ENCODE peak calls at places on chromosomes 7 and 10, in seven cellular contexts. G, Y, N, R, B, M and E are unnamed samples.

GRCh38 chr10:99711129-99711719 is 20.7 kb downstream of the COX15 start:
- DNase-seq in M (no peak), N (peak; percentile 28), B (no peak), Y (peak; percentile 8), R (peak; percentile 81), G (peak; percentile 51), E (peak; percentile 67)

GRCh38 chr7:90596745-90597526 is 815 bp downstream of the CDK14 start:
- DNase-seq in G (no peak), R (no peak), Y (peak; percentile 72), B (no peak), M (no peak), N (peak; percentile 28), E (peak; percentile 60)

GRCh38 chr10:116182426-116182825 is 90.6 kb downstream of the GFRA1 start:
- DNase-seq in M (no peak), N (no peak), G (no peak), R (no peak), B (no peak), Y (no peak), E (no peak)

GRCh38 chr7:42236266-42237161 is 495 bp downstream of the GLI3 start:
- DNase-seq in Y (peak; percentile 79), M (no peak), R (no peak), G (peak; percentile 48), N (peak; percentile 40), B (no peak), E (peak; percentile 66)

GRCh38 chr10:54985732-54986131 is 184.7 kb upstream of the PCDH15 start:
- DNase-seq in Y (peak; percentile 2), N (no peak), G (no peak), R (peak; percentile 5), M (no peak), B (no peak), E (peak; percentile 21)

GRCh38 chr7:52197234-52197633 is 838.2 kb upstream of the POM121L12 start:
- DNase-seq in B (no peak), Y (no peak), N (no peak), G (no peak), R (no peak), M (no peak), E (peak; percentile 3)

GRCh38 chr7:35805876-35806275 is 5.0 kb downstream of the SEPTIN7 start:
- DNase-seq in M (no peak), G (no peak), N (no peak), R (no peak), B (no peak), Y (no peak), E (no peak)

GRCh38 chr7:13291010-13291409 is 603.6 kb downstream of the ARL4A start:
- DNase-seq in B (no peak), R (no peak), N (no peak), G (no peak), M (no peak), Y (no peak), E (no peak)

GRCh38 chr7:75986147-75986781 is 8.1 kb downstream of the TMEM120A start:
- DNase-seq in N (no peak), G (no peak), Y (no peak), M (no peak), B (no peak), R (no peak), E (no peak)

GRCh38 chr10:49175587-49176309 is 12.4 kb downstream of the TMEM273 start:
- DNase-seq in M (peak; percentile 75), Y (no peak), G (no peak), B (no peak), R (no peak), N (no peak), E (no peak)

GRCh38 chr10:20147679-20148078 is 331.4 kb downstream of the PLXDC2 start:
- DNase-seq in Y (no peak), N (no peak), M (no peak), B (no peak), G (no peak), R (no peak), E (no peak)

GRCh38 chr7:116173051-116174028 is 37.0 kb upstream of the TES start:
- DNase-seq in R (peak; percentile 31), B (no peak), N (no peak), G (peak; percentile 30), M (no peak), Y (no peak), E (peak; percentile 84)

GRCh38 chr7:108525327-108525984 is 479 bp downstream of the PNPLA8 start:
- DNase-seq in R (no peak), B (no peak), N (no peak), G (no peak), M (no peak), Y (peak; percentile 68), E (peak; percentile 75)

GRCh38 chr7:14902589-14902963 is at the start of gene DGKB:
- DNase-seq in N (peak; percentile 8), Y (peak; percentile 16), M (no peak), R (no peak), B (no peak), G (no peak), E (peak; percentile 41)

GRCh38 chr10:22740180-22740579 is 25.8 kb upstream of the PIP4K2A start:
- DNase-seq in M (no peak), G (no peak), Y (no peak), R (no peak), N (no peak), B (no peak), E (no peak)

GRCh38 chr10:50635286-50635685 is 11.5 kb upstream of the SGMS1 start:
- DNase-seq in R (no peak), N (no peak), M (peak; percentile 31), B (no peak), Y (peak; percentile 48), G (no peak), E (peak; percentile 11)

GRCh38 chr10:59708816-59709471 is 706 bp downstream of the SLC16A9 start:
- DNase-seq in Y (no peak), B (no peak), R (peak; percentile 36), G (peak; percentile 49), N (peak; percentile 59), M (no peak), E (peak; percentile 2)

GRCh38 chr10:11663763-11664555 is 52.5 kb upstream of the USP6NL start:
- DNase-seq in B (peak; percentile 80), M (no peak), N (no peak), R (no peak), Y (no peak), G (no peak), E (no peak)

DNA sequence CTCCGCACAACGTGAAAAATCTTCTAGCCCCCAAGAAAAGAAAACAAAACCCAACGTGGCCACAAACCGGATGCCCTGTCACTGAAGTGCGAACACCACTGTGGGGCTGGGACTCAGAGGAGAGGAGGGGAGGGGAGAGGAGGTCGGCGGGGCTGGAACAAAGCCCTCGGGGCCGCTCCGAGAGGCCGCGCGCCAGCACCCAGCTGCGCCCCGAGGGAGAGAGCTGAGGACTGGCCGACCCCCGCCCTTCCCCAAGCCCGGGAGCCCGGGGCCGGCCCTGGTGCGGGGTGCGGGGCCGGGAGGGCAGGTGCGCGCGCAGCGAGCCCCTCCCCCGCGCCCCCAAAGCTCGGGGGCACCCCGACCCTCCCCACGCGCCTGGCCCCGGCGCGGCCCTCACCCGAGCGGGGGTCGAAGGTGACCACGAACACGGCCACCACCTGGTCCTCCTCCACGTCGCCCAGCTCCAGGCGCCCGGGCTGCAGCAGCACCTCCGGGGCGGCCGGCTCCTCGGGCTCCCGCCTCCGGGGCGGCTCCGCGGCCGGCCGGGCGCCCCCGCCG is 398 bp downstream of the DENND11 start:
- DNase-seq in Y (peak; percentile 38), B (peak; percentile 70), M (no peak), G (peak; percentile 18), N (peak; percentile 60), R (peak; percentile 41), E (peak; percentile 43)
- TF ChIP-seq POLR2A in Y (no peak), B (no peak), M (no peak), G (no peak), N (peak; percentile 40), R (no peak), E (no peak)

DNA sequence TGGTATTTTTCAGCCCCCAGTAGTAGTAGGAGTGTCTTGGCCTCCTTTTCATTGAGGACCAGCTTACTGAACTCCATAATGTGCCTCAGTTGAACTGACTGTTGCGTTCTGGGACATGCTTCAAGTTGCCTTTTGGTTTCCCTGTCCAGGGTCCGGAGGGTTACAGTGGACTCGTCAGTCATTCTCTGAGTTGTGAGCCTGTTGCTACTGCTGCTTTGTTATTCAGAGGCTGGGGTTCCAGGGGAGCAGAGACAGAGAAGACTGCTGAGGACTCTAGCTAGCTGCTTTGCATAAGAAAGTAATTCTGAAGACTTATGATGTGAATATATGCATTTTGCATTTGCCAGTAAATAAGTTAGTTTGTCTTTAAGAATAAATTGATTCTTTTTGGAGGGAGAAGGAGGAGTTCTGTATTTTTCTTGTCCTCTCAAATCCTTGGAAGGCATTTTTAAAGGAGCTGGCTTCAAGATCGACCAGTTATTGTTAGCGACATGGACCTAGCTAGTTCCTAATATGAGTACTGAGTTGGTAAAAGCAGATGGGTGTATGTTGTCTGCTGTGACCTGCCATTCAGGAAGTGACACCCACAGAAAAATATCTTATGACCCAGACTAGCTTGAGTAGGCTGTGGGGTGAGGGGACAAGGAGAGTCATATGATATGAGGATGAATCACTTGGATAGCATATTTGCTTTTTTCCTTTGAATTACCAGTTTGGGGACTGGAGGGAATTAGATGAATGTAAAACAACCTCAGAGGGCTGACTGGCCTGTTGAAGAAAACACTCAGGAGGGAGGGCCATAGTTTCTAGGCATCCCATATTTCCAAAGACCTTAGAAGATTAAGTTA is 8.3 kb downstream of the PI4K2A start:
- DNase-seq in G (no peak), Y (peak; percentile 88), N (no peak), B (peak; percentile 28), R (peak; percentile 76), M (no peak), E (peak; percentile 89)
- TF ChIP-seq POLR2A in G (no peak), Y (no peak), N (peak; percentile 42), B (no peak), R (peak; percentile 64), M (no peak), E (no peak)

DNA sequence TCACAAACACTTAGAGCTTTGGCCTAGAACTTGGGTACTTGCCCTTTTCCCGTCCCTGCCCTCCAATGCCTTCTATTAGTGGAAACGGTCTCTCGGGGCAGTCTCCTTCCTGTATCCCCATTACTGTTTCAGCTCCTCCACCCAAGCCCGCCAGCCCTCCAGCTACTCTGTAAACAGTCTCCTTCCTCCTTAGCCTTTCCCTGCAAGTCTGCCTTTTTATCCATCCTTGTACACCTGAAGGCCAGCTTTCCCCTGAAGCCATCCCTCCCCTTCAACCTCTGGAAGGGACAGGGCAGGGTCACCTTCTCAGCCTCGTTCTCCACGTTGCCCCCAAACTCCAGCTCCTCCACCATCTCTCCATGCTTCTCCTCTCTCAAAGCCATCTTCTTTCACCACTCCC is 108.1 kb upstream of the ZNF746 start:
- DNase-seq in G (no peak), Y (no peak), B (no peak), M (no peak), N (no peak), R (no peak), E (no peak)
- TF ChIP-seq POLR2A in G (no peak), Y (no peak), B (no peak), M (no peak), N (no peak), R (no peak), E (no peak)

DNA sequence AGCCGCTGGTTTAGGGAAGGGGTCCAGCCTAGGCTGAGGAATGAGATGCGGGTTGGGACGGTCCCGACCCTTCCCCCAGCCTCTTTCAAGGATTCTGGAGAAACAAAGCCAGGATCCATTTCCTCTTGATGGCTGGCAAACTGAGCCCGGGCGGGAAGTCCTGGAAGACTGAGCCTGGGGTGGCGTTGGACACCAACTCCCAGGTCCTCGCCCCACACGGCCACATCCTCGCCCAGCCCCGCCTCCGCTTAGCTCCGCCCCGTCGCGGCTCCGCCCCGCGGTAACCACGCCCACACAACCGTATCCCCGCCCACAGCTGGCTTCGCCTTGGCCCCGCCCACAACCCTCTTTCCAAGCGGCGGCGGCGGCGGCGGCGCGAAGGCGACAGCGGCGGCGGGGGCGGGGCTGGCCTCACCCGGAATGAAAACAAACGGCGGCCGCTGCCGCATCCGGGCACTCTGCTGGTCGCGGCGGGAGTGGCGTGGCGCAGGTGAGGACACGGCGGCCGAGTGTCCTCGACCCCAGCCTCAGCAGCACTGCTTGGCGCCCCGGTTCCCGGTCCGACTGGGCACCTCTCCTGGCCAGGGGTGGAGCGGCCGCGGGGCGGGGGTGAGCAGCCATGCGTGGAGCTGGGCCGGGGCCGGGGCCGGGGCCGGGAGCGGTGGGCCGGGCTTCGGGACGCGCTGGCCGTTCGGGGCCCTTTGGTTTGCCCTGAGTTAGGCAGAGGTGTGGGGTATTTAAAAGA is at the start of gene NUB1:
- DNase-seq in B (peak; percentile 92), N (peak; percentile 95), G (peak; percentile 92), R (peak; percentile 90), Y (peak; percentile 80), M (peak; percentile 97), E (peak; percentile 90)
- TF ChIP-seq POLR2A in B (peak; percentile 85), N (peak; percentile 80), G (peak; percentile 86), R (peak; percentile 20), Y (peak; percentile 80), M (peak; percentile 37), E (no peak)